ENCODE peak calls at places on chromosomes 6 and 20, in ten cellular contexts. N is spleen, A is prostate gland, F is breast epithelium, X is HCT116, S is transverse colon, Q is K562, W is endothelial cell of umbilical vein, R is HepG2, V is sigmoid colon. C is an unnamed sample. For H3K9me3, the result is how much of the 10 kb centered on the place peaks cover.

GRCh38 chr6:64591682-64592081 is 956.1 kb downstream of the PHF3 start:
- DNase-seq in W (no peak), N (no peak), Q (no peak), V (no peak), S (no peak), X (no peak), R (no peak), A (no peak), F (no peak), C (no peak)

GRCh38 chr6:48037946-48038345 is 73.1 kb downstream of the PTCHD4 start:
- DNase-seq in S (no peak), N (no peak), X (no peak), Q (no peak), W (no peak), F (no peak), A (no peak), R (no peak), V (no peak), C (no peak)

GRCh38 chr6:120675886-120676285 is 658.4 kb downstream of the TBC1D32 start:
- DNase-seq in A (no peak), N (no peak), F (no peak), V (no peak), R (no peak), W (no peak), S (no peak), X (no peak), Q (no peak), C (no peak)

GRCh38 chr20:3658708-3659491 is 4.3 kb downstream of the GFRA4 start:
- DNase-seq in S (no peak), A (no peak), V (no peak), R (peak), F (no peak), X (no peak), W (no peak), N (peak), Q (no peak), C (no peak)

GRCh38 chr6:3417473-3417872 is 39.4 kb downstream of the SLC22A23 start:
- DNase-seq in X (no peak), V (no peak), A (no peak), N (no peak), S (no peak), Q (no peak), W (no peak), R (no peak), F (no peak), C (no peak)

GRCh38 chr20:37398750-37399621 is 53.0 kb downstream of the SRC start:
- DNase-seq in S (no peak), F (no peak), W (no peak), X (no peak), Q (no peak), R (peak), N (no peak), A (no peak), V (no peak), C (no peak)

GRCh38 chr6:9397981-9398559 is 962.7 kb upstream of the SLC35B3 start:
- DNase-seq in N (no peak), A (peak), W (peak), S (peak), Q (no peak), R (no peak), F (no peak), X (no peak), V (no peak), C (no peak)

GRCh38 chr20:17806739-17807441 is 107.1 kb downstream of the BANF2 start:
- DNase-seq in X (no peak), Q (peak), W (peak), F (peak), V (peak), R (no peak), S (peak), A (no peak), N (no peak), C (no peak)

GRCh38 chr6:118965354-118965753 is 30.4 kb upstream of the MCM9 start:
- DNase-seq in X (no peak), F (no peak), A (no peak), R (peak), S (no peak), Q (no peak), N (no peak), W (no peak), V (no peak), C (no peak)

GRCh38 chr20:11651647-11652046 is 266.0 kb upstream of the BTBD3 start:
- DNase-seq in F (no peak), N (no peak), S (no peak), Q (no peak), X (no peak), A (no peak), R (no peak), W (no peak), V (no peak), C (no peak)

GRCh38 chr20:41100001-41100480 is 37.3 kb upstream of the PLCG1 start:
- DNase-seq in F (no peak), R (no peak), N (no peak), W (no peak), V (no peak), A (no peak), X (no peak), Q (no peak), S (no peak), C (no peak)

GRCh38 chr6:116139917-116140316 is 14.0 kb upstream of the COL10A1 start:
- DNase-seq in Q (peak), F (no peak), X (peak), A (no peak), N (no peak), W (no peak), S (no peak), R (peak), V (no peak), C (no peak)

GRCh38 chr20:50533061-50533460 is 22.9 kb downstream of the PTPN1 start:
- DNase-seq in W (no peak), S (no peak), N (no peak), Q (no peak), X (no peak), F (no peak), R (no peak), A (no peak), V (no peak), C (no peak)

GRCh38 chr20:15288076-15288475 is 950.7 kb upstream of the FLRT3 start:
- DNase-seq in S (no peak), X (no peak), Q (no peak), F (no peak), W (no peak), V (no peak), R (no peak), N (no peak), A (no peak), C (no peak)

GRCh38 chr6:39378175-39378889 is 55.8 kb upstream of the KCNK16 start:
- DNase-seq in Q (no peak), X (no peak), F (no peak), V (no peak), S (no peak), N (no peak), W (no peak), A (no peak), R (no peak), C (no peak)

GRCh38 chr6:125486881-125487280 is 185.1 kb upstream of the HDDC2 start:
- DNase-seq in W (peak), N (no peak), X (no peak), A (no peak), Q (no peak), S (no peak), R (no peak), V (no peak), F (no peak), C (no peak)

GRCh38 chr6:74018825-74019224 is 322.8 kb downstream of the CD109 start:
- DNase-seq in Q (no peak), A (no peak), S (no peak), N (no peak), F (no peak), R (no peak), W (no peak), V (no peak), X (no peak), C (no peak)

GRCh38 chr20:555933-556332 is 12.3 kb upstream of the CSNK2A1 start:
- DNase-seq in S (peak), N (no peak), R (peak), V (no peak), F (no peak), X (no peak), W (no peak), Q (peak), A (no peak), C (no peak)

GRCh38 chr20:13035399-13036173 is 26.8 kb downstream of the SPTLC3 start:
- DNase-seq in N (no peak), A (no peak), F (no peak), X (no peak), S (no peak), Q (no peak), R (no peak), W (no peak), V (no peak), C (no peak)

GRCh38 chr6:24831771-24832718 is 33.3 kb upstream of the ARMH2 start:
- DNase-seq in N (no peak), A (no peak), V (no peak), W (no peak), Q (no peak), F (no peak), R (no peak), S (no peak), X (no peak), C (no peak)

GRCh38 chr6:38973178-38974057 is 75.2 kb upstream of the GLP1R start:
- DNase-seq in S (no peak), W (peak), V (no peak), X (peak), N (no peak), Q (peak), F (no peak), R (peak), A (peak), C (peak)

GRCh38 chr20:47334022-47334551 is 22.4 kb downstream of the ZMYND8 start:
- DNase-seq in A (peak), W (peak), X (no peak), Q (no peak), R (peak), S (peak), N (no peak), F (no peak), V (no peak), C (no peak)
- H3K4me3 ChIP-seq in A (peak), W (peak), X (peak), Q (no peak), R (no peak), S (peak), N (no peak), F (peak), V (no peak), C (no peak)

DNA sequence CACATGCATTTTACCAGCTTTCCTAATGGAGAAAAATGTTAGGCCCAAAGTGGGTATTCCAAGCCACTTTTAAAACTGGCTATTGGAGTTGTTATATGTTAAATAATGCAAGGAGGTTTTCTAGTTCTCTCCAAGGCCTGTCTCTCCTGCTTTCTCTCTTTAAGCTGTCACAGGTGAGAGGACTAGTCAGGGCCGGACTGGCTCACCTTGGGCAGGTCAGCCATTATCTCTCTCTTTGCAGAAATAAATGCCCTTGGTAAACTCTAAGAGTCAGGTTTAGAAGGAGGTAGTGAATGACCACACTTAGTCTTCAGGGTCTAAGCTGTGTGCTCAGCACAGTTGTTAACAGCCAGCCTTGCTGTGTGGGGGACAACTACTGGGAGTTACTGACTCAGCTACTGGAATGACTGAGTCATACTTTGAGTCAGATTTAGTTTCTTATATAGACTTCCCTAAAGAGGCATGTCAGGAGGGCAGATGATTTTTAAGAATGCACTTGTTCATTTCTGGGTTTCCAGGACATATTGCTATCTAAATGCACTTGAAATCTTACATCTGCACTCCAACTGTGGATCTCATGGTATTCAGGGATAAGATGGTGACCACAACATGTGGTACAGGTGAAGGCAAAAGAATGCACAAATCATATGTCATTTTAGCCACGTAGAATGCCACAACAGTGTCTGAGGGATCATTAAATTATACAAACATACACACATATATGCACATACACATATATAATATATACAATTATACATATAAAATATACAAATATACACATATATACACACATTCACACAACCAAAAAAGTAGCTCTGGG is 719.4 kb downstream of the EPM2A start:
- DNase-seq in S (no peak), Q (peak), A (no peak), V (no peak), F (no peak), X (peak), W (peak), N (no peak), R (no peak), C (no peak)
- TF ChIP-seq POLR2AphosphoS5 in S (no peak), Q (no peak), A (no peak), V (no peak), F (no peak), X (peak), W (peak), N (no peak), R (no peak), C (no peak)

GRCh38 chr6:107917468-107918375 is 40.3 kb downstream of the SEC63 start:
- DNase-seq in S (no peak), W (no peak), F (no peak), V (no peak), R (no peak), N (no peak), X (peak), A (no peak), Q (no peak), C (no peak)
- H3K9me3 ChIP-seq in S (under half), W (under half), F (under half), V (under half), R (under half), N (under half), X (under half), A (under half), Q (under half), C (under half)

GRCh38 chr6:4812068-4812467 is 35.9 kb downstream of the CDYL start:
- DNase-seq in R (no peak), A (no peak), S (no peak), X (no peak), V (no peak), W (peak), F (no peak), Q (no peak), N (no peak), C (no peak)

GRCh38 chr6:4813055-4813454 is 36.9 kb downstream of the CDYL start:
- DNase-seq in V (no peak), Q (no peak), S (no peak), N (no peak), F (no peak), A (no peak), X (no peak), W (no peak), R (no peak), C (no peak)

GRCh38 chr6:4815584-4815983 is 39.4 kb downstream of the CDYL start:
- DNase-seq in A (no peak), Q (no peak), S (no peak), W (no peak), F (no peak), N (no peak), R (no peak), X (no peak), V (no peak), C (no peak)

GRCh38 chr6:4816904-4817303 is 40.7 kb downstream of the CDYL start:
- DNase-seq in X (no peak), W (no peak), F (no peak), V (no peak), N (no peak), R (no peak), A (no peak), S (no peak), Q (no peak), C (no peak)

DNA sequence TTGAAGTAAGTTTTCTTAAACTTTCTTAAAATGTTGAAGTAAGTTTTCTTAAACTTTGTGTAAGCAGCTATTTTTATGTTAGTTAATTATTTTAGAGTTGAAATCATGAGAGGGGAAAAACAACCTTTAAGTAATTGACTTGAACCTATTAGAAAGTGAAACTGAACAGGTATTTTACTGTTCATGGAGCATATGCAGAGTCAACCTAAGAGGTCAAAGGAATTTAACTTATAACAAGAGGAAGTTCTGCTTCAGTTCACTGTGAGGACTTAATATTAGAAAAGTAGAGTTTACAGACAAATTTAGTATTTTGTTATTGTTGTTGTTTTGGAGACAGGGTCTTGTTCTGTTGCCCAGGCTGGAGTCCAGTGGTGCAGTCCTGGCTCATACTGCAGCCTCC is 38.0 kb downstream of the CDYL start:
- DNase-seq in V (no peak), N (no peak), X (no peak), A (no peak), R (no peak), Q (no peak), F (no peak), W (no peak), S (no peak), C (no peak)
- H3K4me3 ChIP-seq in V (no peak), N (no peak), X (no peak), A (no peak), R (no peak), Q (no peak), F (no peak), W (no peak), S (no peak), C (no peak)

GRCh38 chr6:143397229-143398222 is 53.0 kb downstream of the ADAT2 start:
- DNase-seq in N (no peak), F (peak), R (peak), X (peak), Q (peak), W (peak), A (peak), V (no peak), S (peak), C (no peak)
- TF ChIP-seq POLR2AphosphoS5 in N (no peak), F (peak), R (no peak), X (no peak), Q (no peak), W (no peak), A (peak), V (no peak), S (no peak), C (no peak)

GRCh38 chr6:164523060-164523459 is 786.3 kb downstream of the C6orf118 start:
- DNase-seq in A (no peak), R (no peak), F (no peak), W (no peak), S (no peak), N (no peak), X (no peak), V (no peak), Q (no peak), C (no peak)

DNA sequence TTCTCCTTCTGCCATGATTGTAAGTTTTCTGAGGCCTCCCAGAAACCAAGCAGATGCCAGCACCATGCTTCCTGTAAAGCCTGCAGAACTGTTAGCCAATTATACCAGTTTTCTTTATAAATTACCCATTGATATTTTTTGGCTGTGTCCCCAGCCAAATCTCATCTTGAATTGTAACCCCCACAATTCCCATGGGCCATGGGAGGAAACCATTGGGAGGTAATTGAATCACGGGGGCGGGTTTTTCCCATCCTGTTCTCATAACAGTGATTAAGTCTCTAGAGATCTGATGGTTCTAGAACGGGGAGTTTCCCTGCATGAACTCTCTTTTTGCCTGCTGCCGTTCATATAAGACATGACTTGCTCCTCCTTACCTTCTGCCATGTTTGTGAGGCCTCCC is 788.5 kb downstream of the C6orf118 start:
- DNase-seq in F (no peak), V (no peak), A (no peak), W (no peak), S (no peak), X (no peak), R (no peak), Q (no peak), N (no peak), C (no peak)
- H3K9me3 ChIP-seq in F (under half), V (under half), A (under half), W (under half), S (under half), X (under half), R (half or more), Q (under half), N (under half), C (under half)

GRCh38 chr20:61385316-61385715 is 133.3 kb downstream of the CDH4 start:
- DNase-seq in N (no peak), F (no peak), X (no peak), S (no peak), V (no peak), Q (no peak), A (no peak), W (no peak), R (no peak), C (no peak)

GRCh38 chr20:61389077-61389476 is 137.0 kb downstream of the CDH4 start:
- DNase-seq in F (no peak), S (no peak), R (no peak), W (no peak), V (no peak), A (no peak), N (no peak), Q (no peak), X (no peak), C (no peak)

GRCh38 chr20:61385731-61386130 is 133.7 kb downstream of the CDH4 start:
- DNase-seq in Q (no peak), W (no peak), F (no peak), R (no peak), V (no peak), A (no peak), S (no peak), X (no peak), N (no peak), C (no peak)

GRCh38 chr20:61387961-61388360 is 135.9 kb downstream of the CDH4 start:
- DNase-seq in F (no peak), S (no peak), R (no peak), X (no peak), Q (no peak), V (no peak), W (no peak), A (no peak), N (no peak), C (no peak)

GRCh38 chr20:61387204-61387958 is 135.3 kb downstream of the CDH4 start:
- DNase-seq in S (no peak), R (no peak), N (no peak), A (peak), F (peak), Q (peak), V (no peak), X (no peak), W (no peak), C (no peak)
- H3K4me3 ChIP-seq in S (no peak), R (no peak), N (no peak), A (no peak), F (peak), Q (no peak), V (no peak), X (no peak), W (no peak), C (peak)